ENCODE peak calls at places on chromosomes 2 and 18, in eight cellular contexts. B is ELF-1, E is ELR, X is tibial artery, C is NCI-H1105 treated with DMSO at 0.1 percent for 48 hours, S is HCEC 1CT, W is AG08396, Z is left lobe of liver. M is an unnamed sample.
A peak's percentile ranks its signal among the peaks of the same experiment; 100 is the strongest.

GRCh38 chr2:37284386-37284785 is 40.2 kb downstream of the PRKD3 start:
- DNase-seq in B (no peak), E (no peak), X (no peak), C (no peak), S (peak; percentile 17), W (no peak), Z (no peak), M (no peak)

GRCh38 chr18:9466911-9467310 is 8.4 kb upstream of the RALBP1 start:
- DNase-seq in B (no peak), E (peak; percentile 28), X (no peak), C (no peak), S (peak; percentile 16), W (no peak), Z (no peak), M (no peak)

GRCh38 chr2:158781562-158781961 is 13.6 kb upstream of the DAPL1 start:
- DNase-seq in B (peak; percentile 27), E (peak; percentile 34), X (no peak), C (no peak), S (peak; percentile 43), W (peak; percentile 27), Z (no peak), M (no peak)

GRCh38 chr2:99891358-99891757 is 251.0 kb downstream of the AFF3 start:
- DNase-seq in B (no peak), E (no peak), X (no peak), C (no peak), S (no peak), W (no peak), Z (no peak), M (no peak)

GRCh38 chr2:152370783-152371182 is 35.8 kb downstream of the FMNL2 start:
- DNase-seq in B (no peak), E (no peak), X (no peak), C (no peak), S (no peak), W (no peak), Z (no peak), M (no peak)

GRCh38 chr2:118774458-118775133 is 72.9 kb downstream of the EN1 start:
- DNase-seq in B (peak; percentile 80), E (peak; percentile 37), X (no peak), C (peak; percentile 65), S (no peak), W (peak; percentile 76), Z (peak; percentile 49), M (peak; percentile 75)

GRCh38 chr18:22197668-22198067 is 28.3 kb downstream of the GATA6 start:
- DNase-seq in B (no peak), E (no peak), X (no peak), C (no peak), S (no peak), W (no peak), Z (no peak), M (no peak)

GRCh38 chr2:44705851-44706555 is 235.5 kb upstream of the SIX3 start:
- DNase-seq in B (peak; percentile 19), E (no peak), X (no peak), C (no peak), S (no peak), W (no peak), Z (no peak), M (no peak)

GRCh38 chr18:28342231-28342630 is 165.3 kb upstream of the CDH2 start:
- DNase-seq in B (no peak), E (no peak), X (no peak), C (no peak), S (no peak), W (no peak), Z (no peak), M (no peak)

GRCh38 chr18:55433688-55434087 is 154.3 kb downstream of the TCF4 start:
- DNase-seq in B (no peak), E (no peak), X (no peak), C (no peak), S (no peak), W (no peak), Z (no peak), M (no peak)

GRCh38 chr18:40124107-40124506 is 1830.9 kb upstream of the PIK3C3 start:
- DNase-seq in B (no peak), E (peak; percentile 39), X (no peak), C (no peak), S (peak; percentile 66), W (no peak), Z (no peak), M (no peak)

GRCh38 chr2:133586978-133587377 is 18.7 kb upstream of the NCKAP5 start:
- DNase-seq in B (no peak), E (no peak), X (no peak), C (no peak), S (no peak), W (no peak), Z (no peak), M (no peak)

GRCh38 chr2:212939777-212940531 is 211.5 kb downstream of the IKZF2 start:
- DNase-seq in B (no peak), E (no peak), X (no peak), C (peak; percentile 92), S (no peak), W (no peak), Z (peak; percentile 67), M (peak; percentile 34)

GRCh38 chr2:73700661-73701447 is 36.3 kb downstream of the TPRKB start:
- DNase-seq in B (no peak), E (no peak), X (no peak), C (no peak), S (no peak), W (no peak), Z (no peak), M (no peak)

GRCh38 chr2:178478102-178478441 is 328 bp downstream of the FKBP7 start:
- DNase-seq in B (no peak), E (peak; percentile 31), X (no peak), C (peak; percentile 49), S (no peak), W (peak; percentile 25), Z (no peak), M (no peak)

GRCh38 chr2:234146087-234146826 is 95.8 kb downstream of the SPP2 start:
- DNase-seq in B (no peak), E (peak; percentile 96), X (no peak), C (no peak), S (peak; percentile 95), W (peak; percentile 65), Z (no peak), M (no peak)

GRCh38 chr2:176637497-176638166 is 368.4 kb downstream of the MTX2 start:
- DNase-seq in B (peak; percentile 34), E (peak; percentile 84), X (no peak), C (peak; percentile 53), S (peak; percentile 68), W (peak; percentile 61), Z (peak; percentile 47), M (peak; percentile 48)

GRCh38 chr2:196170202-196170680 is 1.1 kb downstream of the STK17B start:
- DNase-seq in B (peak; percentile 28), E (peak; percentile 75), X (peak; percentile 41), C (peak; percentile 50), S (peak; percentile 47), W (peak; percentile 12), Z (no peak), M (no peak)

GRCh38 chr2:109721626-109722025 is 72.5 kb upstream of the RGPD5 start:
- DNase-seq in B (no peak), E (no peak), X (no peak), C (no peak), S (no peak), W (no peak), Z (no peak), M (no peak)

GRCh38 chr2:219475697-219476604 is 22.7 kb upstream of the GMPPA start:
- DNase-seq in B (peak; percentile 87), E (peak; percentile 65), X (peak; percentile 57), C (peak; percentile 47), S (peak; percentile 33), W (peak; percentile 69), Z (peak; percentile 71), M (peak; percentile 88)

GRCh38 chr2:26692814-26693286 is 328 bp downstream of the KCNK3 start:
- DNase-seq in B (peak; percentile 54), E (peak; percentile 47), X (no peak), C (peak; percentile 65), S (no peak), W (peak; percentile 48), Z (no peak), M (peak; percentile 64)

GRCh38 chr2:149894760-149895159 is 307.2 kb upstream of the MMADHC start:
- DNase-seq in B (no peak), E (no peak), X (peak; percentile 35), C (no peak), S (no peak), W (no peak), Z (no peak), M (no peak)

GRCh38 chr18:77098033-77098432 is 34.5 kb downstream of the MBP start:
- DNase-seq in B (no peak), E (peak; percentile 40), X (no peak), C (no peak), S (peak; percentile 63), W (peak; percentile 47), Z (no peak), M (no peak)

GRCh38 chr2:233113114-233113452 is 52.9 kb downstream of the INPP5D start:
- DNase-seq in B (no peak), E (no peak), X (no peak), C (no peak), S (no peak), W (no peak), Z (no peak), M (no peak)

GRCh38 chr2:221077241-221077640 is 494.9 kb downstream of the EPHA4 start:
- DNase-seq in B (no peak), E (no peak), X (no peak), C (no peak), S (no peak), W (no peak), Z (no peak), M (no peak)

GRCh38 chr18:58766164-58766563 is 94.9 kb downstream of the MALT1 start:
- DNase-seq in B (no peak), E (no peak), X (peak; percentile 1), C (no peak), S (no peak), W (no peak), Z (peak; percentile 15), M (peak; percentile 2)

GRCh38 chr2:238985036-238985729 is 137.3 kb downstream of the TWIST2 start:
- DNase-seq in B (no peak), E (no peak), X (no peak), C (no peak), S (no peak), W (no peak), Z (no peak), M (no peak)

GRCh38 chr2:1708476-1709334 is 35.6 kb downstream of the PXDN start:
- DNase-seq in B (no peak), E (peak; percentile 18), X (no peak), C (no peak), S (no peak), W (no peak), Z (no peak), M (no peak)

GRCh38 chr18:80188643-80189010 is 58.7 kb downstream of the PARD6G start:
- DNase-seq in B (no peak), E (no peak), X (no peak), C (no peak), S (no peak), W (no peak), Z (no peak), M (no peak)

GRCh38 chr18:70663141-70663540 is 374.3 kb downstream of the SOCS6 start:
- DNase-seq in B (no peak), E (no peak), X (no peak), C (no peak), S (no peak), W (no peak), Z (no peak), M (no peak)

GRCh38 chr2:96150791-96151594 is 5.8 kb upstream of the DUSP2 start:
- DNase-seq in B (no peak), E (no peak), X (no peak), C (no peak), S (no peak), W (no peak), Z (no peak), M (no peak)

GRCh38 chr2:12005886-12006681 is 259.7 kb downstream of the LPIN1 start:
- DNase-seq in B (peak; percentile 26), E (no peak), X (no peak), C (peak; percentile 80), S (no peak), W (no peak), Z (peak; percentile 72), M (no peak)

GRCh38 chr2:129866391-129866790 is 113.1 kb upstream of the RAB6C start:
- DNase-seq in B (no peak), E (no peak), X (no peak), C (no peak), S (no peak), W (no peak), Z (no peak), M (no peak)